ENCODE peak calls at places on chromosome 16, in ten cellular contexts. M is brain microvascular endothelial cell, S is Panc1, J is body of pancreas, L is uterus, A is suprapubic skin, P is MM.1S, Y is spleen, Z is pancreas, D is vagina. V is an unnamed sample.

GRCh38 chr16:55759983-55760664 is 72.8 kb downstream of the CES1 start:
- DNase-seq in M (no peak), S (no peak), J (peak; percentile 17), L (no peak), A (no peak), P (no peak), Y (no peak), Z (no peak), D (no peak), V (no peak)

GRCh38 chr16:69186642-69187386 is at the start of gene SNTB2:
- DNase-seq in M (peak; percentile 77), S (no peak), J (peak; percentile 96), L (peak; percentile 92), A (peak; percentile 96), P (peak; percentile 92), Y (peak; percentile 98), Z (peak; percentile 92), D (no peak), V (peak; percentile 81)

GRCh38 chr16:69328854-69329316 is 1.5 kb downstream of the PDF start:
- DNase-seq in M (no peak), S (no peak), J (no peak), L (no peak), A (no peak), P (no peak), Y (peak; percentile 67), Z (peak; percentile 25), D (no peak), V (no peak)

GRCh38 chr16:23795369-23795768 is 40.4 kb upstream of the PRKCB start:
- DNase-seq in M (no peak), S (no peak), J (no peak), L (no peak), A (no peak), P (no peak), Y (no peak), Z (no peak), D (no peak), V (no peak)

GRCh38 chr16:11621920-11622651 is 35.4 kb upstream of the LITAF start:
- DNase-seq in M (no peak), S (no peak), J (no peak), L (no peak), A (no peak), P (peak; percentile 56), Y (peak; percentile 88), Z (no peak), D (no peak), V (no peak)

GRCh38 chr16:46732561-46732960 is 15.6 kb downstream of the MYLK3 start:
- DNase-seq in M (no peak), S (no peak), J (no peak), L (no peak), A (peak; percentile 17), P (no peak), Y (no peak), Z (no peak), D (no peak), V (no peak)

GRCh38 chr16:82938108-82938507 is 311.3 kb downstream of the CDH13 start:
- DNase-seq in M (no peak), S (no peak), J (no peak), L (no peak), A (no peak), P (no peak), Y (no peak), Z (no peak), D (no peak), V (no peak)

GRCh38 chr16:67430504-67431076 is 331 bp upstream of the HSD11B2 start:
- DNase-seq in M (no peak), S (no peak), J (no peak), L (no peak), A (no peak), P (peak; percentile 14), Y (no peak), Z (peak; percentile 68), D (no peak), V (no peak)

GRCh38 chr16:19861811-19862327 is 22.8 kb downstream of the GPRC5B start:
- DNase-seq in M (no peak), S (no peak), J (no peak), L (no peak), A (no peak), P (no peak), Y (peak; percentile 44), Z (no peak), D (no peak), V (no peak)

GRCh38 chr16:50166511-50167500 is 13.7 kb downstream of the TENT4B start:
- DNase-seq in M (no peak), S (no peak), J (no peak), L (no peak), A (no peak), P (no peak), Y (no peak), Z (no peak), D (no peak), V (no peak)

GRCh38 chr16:19879241-19879792 is 5.3 kb downstream of the GPRC5B start:
- DNase-seq in M (no peak), S (no peak), J (peak; percentile 63), L (no peak), A (no peak), P (no peak), Y (no peak), Z (peak; percentile 30), D (no peak), V (no peak)

GRCh38 chr16:71311553-71312158 is 22.5 kb upstream of the CMTR2 start:
- DNase-seq in M (no peak), S (peak; percentile 12), J (peak; percentile 31), L (no peak), A (no peak), P (peak; percentile 46), Y (no peak), Z (peak; percentile 29), D (no peak), V (no peak)

GRCh38 chr16:13793788-13794461 is 126.0 kb upstream of the ERCC4 start:
- DNase-seq in M (no peak), S (no peak), J (no peak), L (no peak), A (no peak), P (no peak), Y (no peak), Z (no peak), D (no peak), V (no peak)

GRCh38 chr16:65154321-65154720 is 32.5 kb upstream of the CDH11 start:
- DNase-seq in M (no peak), S (no peak), J (no peak), L (no peak), A (no peak), P (no peak), Y (no peak), Z (no peak), D (no peak), V (no peak)

GRCh38 chr16:64751906-64752305 is 370.0 kb downstream of the CDH11 start:
- DNase-seq in M (peak; percentile 87), S (no peak), J (no peak), L (no peak), A (no peak), P (no peak), Y (no peak), Z (no peak), D (no peak), V (no peak)

DNA sequence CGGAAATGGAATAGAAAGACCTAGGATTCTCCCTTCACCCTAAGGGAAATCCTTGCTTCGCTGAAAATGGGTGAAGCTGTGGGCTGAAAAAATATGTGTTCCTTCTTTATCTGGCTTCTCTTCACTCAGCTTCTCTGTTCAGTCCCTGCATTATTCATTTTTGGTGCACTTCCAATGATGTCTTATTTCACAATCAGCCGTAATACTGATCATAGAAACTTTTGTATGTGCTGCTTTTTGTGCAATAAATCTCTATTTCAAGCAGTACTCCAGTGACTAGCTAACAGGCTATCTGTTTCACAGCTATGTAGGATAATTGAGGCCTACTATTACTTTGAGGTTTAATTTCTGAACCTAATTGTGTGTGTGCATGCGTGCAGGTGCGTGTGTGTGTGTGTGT is 144.6 kb downstream of the FOXL1 start:
- DNase-seq in M (no peak), S (no peak), J (no peak), L (no peak), A (no peak), P (no peak), Y (no peak), Z (no peak), D (no peak), V (no peak)
- H3K4me3 ChIP-seq in M (no peak overlapping the region), S (no peak overlapping the region), J (no peak overlapping the region), L (no peak overlapping the region), A (no peak overlapping the region), P (no peak overlapping the region), Y (no peak overlapping the region), Z (no peak overlapping the region), D (no peak overlapping the region), V (no peak overlapping the region)

GRCh38 chr16:80824623-80825364 is 20.4 kb upstream of the CDYL2 start:
- DNase-seq in M (peak; percentile 66), S (peak; percentile 32), J (peak; percentile 65), L (no peak), A (no peak), P (peak; percentile 55), Y (no peak), Z (peak; percentile 29), D (no peak), V (peak; percentile 9)
- H3K27me3 ChIP-seq in M (no peaks in the 10 kb centered on the region), S (no peaks in the 10 kb centered on the region), J (no peaks in the 10 kb centered on the region), L (no peaks in the 10 kb centered on the region), A (peaks cover 2% of the 10 kb centered on the region), P (no peaks in the 10 kb centered on the region), Y (no peaks in the 10 kb centered on the region), Z (no peaks in the 10 kb centered on the region), D (no peaks in the 10 kb centered on the region), V (no peaks in the 10 kb centered on the region)

DNA sequence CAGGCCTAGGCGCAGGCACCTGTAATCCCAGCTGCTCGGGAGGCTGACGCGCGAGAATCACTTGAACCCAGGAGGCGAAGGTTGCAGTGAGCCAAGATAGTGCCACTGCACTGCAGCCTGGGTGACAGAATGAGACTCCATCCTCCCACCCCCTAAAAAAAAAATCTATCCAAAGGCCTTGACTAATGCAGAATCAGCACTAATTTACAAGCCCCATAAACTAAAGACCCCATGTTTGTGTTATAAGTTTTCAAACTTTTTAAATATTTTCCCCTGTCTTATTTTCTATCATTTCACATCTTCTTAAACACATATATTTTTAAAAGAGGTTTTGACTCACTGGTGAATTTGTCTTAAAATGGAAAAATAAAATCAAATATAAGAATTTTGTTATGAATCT is 713.1 kb downstream of the WWOX start:
- DNase-seq in M (no peak), S (no peak), J (no peak), L (no peak), A (no peak), P (no peak), Y (no peak), Z (no peak), D (no peak), V (no peak)
- H3K36me3 ChIP-seq in M (no peaks in the 10 kb centered on the region), S (no peaks in the 10 kb centered on the region), J (no peaks in the 10 kb centered on the region), L (no peaks in the 10 kb centered on the region), A (no peaks in the 10 kb centered on the region), P (no peaks in the 10 kb centered on the region), Y (no peaks in the 10 kb centered on the region), Z (no peaks in the 10 kb centered on the region), D (no peaks in the 10 kb centered on the region), V (no peaks in the 10 kb centered on the region)

DNA sequence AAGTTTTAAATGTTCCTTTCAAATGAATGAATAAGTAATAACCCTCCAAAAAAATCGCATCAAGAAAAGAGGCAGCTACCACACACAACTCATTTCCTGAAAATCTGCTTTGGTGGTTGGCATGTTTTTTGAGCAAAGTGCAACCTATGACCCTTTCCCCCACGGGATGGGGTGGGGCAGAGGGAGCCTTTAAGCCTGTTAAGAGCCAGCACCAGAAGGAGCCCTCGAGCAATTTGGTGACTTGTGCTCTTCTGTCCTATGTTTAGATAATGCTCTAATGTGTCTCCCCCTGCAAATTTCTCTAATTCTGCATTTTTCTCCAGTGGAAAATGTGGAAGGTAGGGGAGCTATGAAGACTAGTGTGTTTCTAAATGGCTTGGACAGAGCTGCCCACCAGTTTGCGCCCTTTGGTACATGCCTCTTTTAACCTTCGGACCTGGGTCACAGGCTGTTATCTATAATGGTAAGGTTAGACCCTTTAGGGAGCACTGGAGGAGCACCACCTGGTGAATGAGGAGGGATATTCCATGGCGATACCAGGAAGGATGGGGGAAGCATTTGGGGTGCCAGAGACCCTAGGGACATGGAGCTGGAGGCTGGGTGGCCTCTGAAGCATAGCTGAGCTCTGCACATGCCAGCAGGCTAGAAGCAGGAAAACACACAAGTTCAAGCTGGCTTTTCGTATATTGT is 1.6 kb downstream of the PYCARD start:
- DNase-seq in M (no peak), S (no peak), J (no peak), L (no peak), A (no peak), P (no peak), Y (peak; percentile 74), Z (no peak), D (no peak), V (peak; percentile 26)
- H3K4me3 ChIP-seq in M (no peak overlapping the region), S (peak overlapping the region; percentile 69), J (no peak overlapping the region), L (no peak overlapping the region), A (peak overlapping the region; percentile 69), P (peak overlapping the region; percentile 80), Y (peak overlapping the region; percentile 91), Z (no peak overlapping the region), D (peak overlapping the region; percentile 57), V (peak overlapping the region; percentile 87)

V was measured in effector memory CD4-positive, alpha-beta T cell.